ENCODE peak calls at places on chromosome 5, in eight cellular contexts. I is colonic mucosa; R is activated CD8-positive, alpha-beta T cell treated with anti-CD3 and anti-CD28 coated beads for 36 hours; U is GM12865; N is lower lobe of right lung; G is heart left ventricle; L is neural progenitor cell; K is lower leg skin. V is an unnamed sample.

GRCh38 chr5:138064526-138064925 is 19.3 kb upstream of the WNT8A start:
- DNase-seq in R (no peak), L (no peak), I (no peak), N (no peak), G (no peak), K (no peak), U (no peak), V (no peak)

GRCh38 chr5:5407924-5408323 is 14.6 kb upstream of the ICE1 start:
- DNase-seq in K (no peak), U (no peak), G (no peak), I (no peak), R (no peak), L (no peak), N (no peak), V (no peak)

GRCh38 chr5:178561746-178562264 is 28.4 kb downstream of the COL23A1 start:
- DNase-seq in N (no peak), L (no peak), K (no peak), I (no peak), R (no peak), G (no peak), U (no peak), V (no peak)

GRCh38 chr5:150111121-150111520 is 24.8 kb upstream of the CSF1R start:
- DNase-seq in L (peak), R (no peak), I (no peak), K (no peak), N (no peak), G (no peak), U (no peak), V (no peak)

GRCh38 chr5:4541334-4541733 is 598.8 kb upstream of the ADAMTS16 start:
- DNase-seq in N (no peak), U (no peak), G (no peak), I (no peak), R (no peak), L (no peak), K (no peak), V (no peak)

GRCh38 chr5:180950291-180950949 is 38.2 kb upstream of the BTNL3 start:
- DNase-seq in U (no peak), L (no peak), G (no peak), K (no peak), N (no peak), R (no peak), I (no peak), V (no peak)

GRCh38 chr5:23234153-23234729 is 273.2 kb upstream of the PRDM9 start:
- DNase-seq in K (no peak), L (no peak), N (no peak), R (no peak), G (no peak), U (no peak), I (no peak), V (no peak)

GRCh38 chr5:129460951-129461815 is 1.1 kb downstream of the ADAMTS19 start:
- DNase-seq in K (no peak), G (peak), N (peak), U (peak), R (peak), I (peak), L (peak), V (peak)

GRCh38 chr5:142011572-142012185 is 1.1 kb downstream of the GNPDA1 start:
- DNase-seq in K (no peak), I (no peak), G (no peak), N (no peak), L (no peak), R (no peak), U (no peak), V (no peak)
- TF ChIP-seq CTCF in K (no peak), I (no peak), G (no peak), N (no peak), L (no peak), R (no peak), U (no peak), V (no peak)

GRCh38 chr5:140364472-140364765 is 4.4 kb downstream of the SLC4A9 start:
- DNase-seq in K (no peak), R (no peak), N (no peak), U (no peak), L (no peak), I (no peak), G (no peak), V (no peak)

GRCh38 chr5:140365941-140366340 is 5.9 kb downstream of the SLC4A9 start:
- DNase-seq in N (no peak), U (no peak), I (no peak), G (no peak), R (no peak), L (no peak), K (no peak), V (no peak)

GRCh38 chr5:140367631-140368013 is 7.6 kb downstream of the SLC4A9 start:
- DNase-seq in K (no peak), L (no peak), U (no peak), R (no peak), G (no peak), I (no peak), N (no peak), V (no peak)

GRCh38 chr5:140365282-140365681 is 5.3 kb downstream of the SLC4A9 start:
- DNase-seq in R (no peak), U (no peak), N (no peak), G (no peak), I (no peak), L (no peak), K (no peak), V (no peak)

GRCh38 chr5:140366770-140367630 is 7.0 kb downstream of the SLC4A9 start:
- DNase-seq in N (no peak), U (no peak), R (no peak), G (no peak), I (no peak), K (no peak), L (no peak), V (no peak)
- TF ChIP-seq CTCF in N (no peak), U (no peak), R (no peak), G (no peak), I (no peak), K (no peak), L (no peak), V (no peak)

DNA sequence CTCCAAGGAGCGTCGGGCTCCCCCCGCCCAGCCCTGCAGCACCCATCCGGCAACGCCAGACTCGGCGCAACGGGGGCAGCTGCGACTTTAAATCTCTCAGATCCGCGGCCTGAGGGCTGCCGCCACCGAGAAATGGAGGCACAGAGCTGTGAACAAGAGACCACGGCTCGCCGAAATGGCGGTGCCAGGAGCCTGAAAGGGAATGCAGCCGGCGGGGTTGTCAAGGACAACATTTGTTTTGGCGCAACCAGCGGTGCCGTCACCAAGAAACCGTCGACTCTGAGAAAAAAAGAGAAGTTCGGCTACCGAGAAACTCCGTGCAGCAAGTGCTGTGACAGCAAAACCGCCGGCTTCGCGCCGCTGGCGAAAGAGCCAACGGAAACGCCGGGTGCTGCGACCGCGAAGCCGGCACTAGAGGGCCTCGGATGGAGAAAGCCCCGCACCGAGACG is 2.1 kb upstream of the ANXA2R start:
- DNase-seq in U (peak), I (peak), R (peak), K (peak), N (peak), L (peak), G (peak), V (peak)
- TF ChIP-seq CTCF in U (peak), I (no peak), R (no peak), K (no peak), N (peak), L (peak), G (no peak), V (peak)

GRCh38 chr5:142769793-142770649 is at the start of gene ARHGAP26:
- DNase-seq in U (peak), N (peak), L (peak), I (peak), G (peak), R (peak), K (peak), V (peak)
- TF ChIP-seq CTCF in U (peak), N (peak), L (peak), I (no peak), G (no peak), R (no peak), K (no peak), V (peak)